ENCODE peak calls at places on chromosomes 16 and 17, in five cellular contexts. P, D, S, E and Z are unnamed samples.

GRCh38 chr16:48335961-48336360 is 49.3 kb downstream of the SIAH1 start:
- DNase-seq in P (peak), S (no peak), E (no peak), D (no peak), Z (peak)

GRCh38 chr16:11671271-11671670 is 3.0 kb downstream of the SNN start:
- DNase-seq in D (no peak), S (no peak), E (no peak), P (no peak), Z (no peak)

GRCh38 chr17:21171970-21172510 is 41.9 kb downstream of the TMEM11 start:
- DNase-seq in P (no peak), E (no peak), D (no peak), S (no peak), Z (no peak)

GRCh38 chr17:57356722-57357391 is 100.5 kb downstream of the MSI2 start:
- DNase-seq in E (peak), S (no peak), P (no peak), D (no peak), Z (no peak)

GRCh38 chr16:71460246-71460645 is 1.8 kb downstream of the ZNF23 start:
- DNase-seq in D (peak), E (no peak), S (no peak), P (peak), Z (peak)

GRCh38 chr17:78227455-78227916 is 3.9 kb upstream of the TMEM235 start:
- DNase-seq in D (no peak), S (no peak), P (no peak), E (no peak), Z (no peak)

GRCh38 chr17:77316191-77316641 is 175.4 kb downstream of the SEC14L1 start:
- DNase-seq in P (no peak), D (no peak), S (no peak), E (peak), Z (no peak)

GRCh38 chr17:38915639-38915995 is 9.8 kb upstream of the LASP1NB start:
- DNase-seq in P (no peak), S (no peak), D (no peak), E (no peak), Z (no peak)

GRCh38 chr17:67491009-67491677 is 114.1 kb downstream of the PITPNC1 start:
- DNase-seq in D (no peak), S (peak), P (peak), E (peak), Z (peak)

GRCh38 chr17:62017496-62017895 is 47.6 kb downstream of the MED13 start:
- DNase-seq in S (no peak), P (peak), D (no peak), E (no peak), Z (no peak)

GRCh38 chr17:427891-428290 is 75.3 kb upstream of the RPH3AL start:
- DNase-seq in S (no peak), D (no peak), E (no peak), P (no peak), Z (no peak)

GRCh38 chr16:13638218-13638617 is 281.7 kb upstream of the ERCC4 start:
- DNase-seq in D (no peak), P (no peak), S (no peak), E (no peak), Z (no peak)

DNA sequence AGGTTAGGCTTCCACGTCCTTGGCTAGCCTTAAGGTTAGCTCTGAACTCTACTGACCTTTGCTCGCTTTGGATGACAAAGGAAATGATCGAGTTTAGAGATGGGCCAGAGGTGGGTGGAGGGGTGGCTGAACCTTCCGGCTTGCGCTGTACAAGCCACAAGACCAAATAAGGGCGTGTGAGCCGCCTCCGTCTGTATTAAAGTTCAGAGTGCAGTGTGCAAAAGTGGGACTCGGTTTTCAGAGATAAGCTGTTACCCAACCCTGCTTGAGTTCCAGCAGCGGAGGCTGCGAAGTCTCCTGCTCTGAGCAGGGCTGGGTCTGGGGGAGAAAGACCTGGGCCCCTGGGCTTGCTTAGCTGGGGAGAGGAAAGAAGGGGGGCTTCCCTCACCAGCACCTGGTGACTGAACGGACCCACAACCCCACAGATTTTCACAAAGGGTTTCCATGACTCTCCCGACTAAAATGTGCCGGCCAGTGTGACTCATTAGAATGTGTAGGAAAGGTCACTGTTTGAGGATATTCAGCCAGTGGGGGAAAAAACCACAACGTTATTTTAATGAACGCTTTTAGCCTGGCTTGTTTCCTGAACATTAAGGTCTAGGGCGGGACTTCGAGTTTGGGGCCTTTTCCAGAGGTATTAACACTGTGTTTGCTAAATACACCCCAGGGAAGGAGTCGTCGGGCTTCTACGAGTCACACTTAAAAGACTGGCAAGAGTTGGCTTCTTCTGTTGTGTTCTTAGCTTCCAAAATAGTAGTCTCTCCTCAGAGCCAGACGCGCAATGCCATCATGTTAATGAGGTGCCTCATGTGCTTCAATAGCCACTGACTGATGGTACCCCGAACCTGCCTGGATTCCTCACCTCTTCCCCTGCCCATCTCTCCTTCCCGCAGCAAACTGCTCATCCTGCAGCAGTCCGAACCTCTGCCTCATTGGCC is 67.0 kb downstream of the CENPV start:
- DNase-seq in E (peak), D (peak), P (peak), S (peak), Z (peak)
- H3K4me3 ChIP-seq in E (no peak), D (peak), P (peak), S (no peak), Z (peak)

GRCh38 chr17:80942360-80943345 is 49.0 kb upstream of the CHMP6 start:
- DNase-seq in E (peak), P (peak), D (no peak), S (no peak), Z (peak)
- H3K4me3 ChIP-seq in E (no peak), P (no peak), D (no peak), S (no peak), Z (no peak)

DNA sequence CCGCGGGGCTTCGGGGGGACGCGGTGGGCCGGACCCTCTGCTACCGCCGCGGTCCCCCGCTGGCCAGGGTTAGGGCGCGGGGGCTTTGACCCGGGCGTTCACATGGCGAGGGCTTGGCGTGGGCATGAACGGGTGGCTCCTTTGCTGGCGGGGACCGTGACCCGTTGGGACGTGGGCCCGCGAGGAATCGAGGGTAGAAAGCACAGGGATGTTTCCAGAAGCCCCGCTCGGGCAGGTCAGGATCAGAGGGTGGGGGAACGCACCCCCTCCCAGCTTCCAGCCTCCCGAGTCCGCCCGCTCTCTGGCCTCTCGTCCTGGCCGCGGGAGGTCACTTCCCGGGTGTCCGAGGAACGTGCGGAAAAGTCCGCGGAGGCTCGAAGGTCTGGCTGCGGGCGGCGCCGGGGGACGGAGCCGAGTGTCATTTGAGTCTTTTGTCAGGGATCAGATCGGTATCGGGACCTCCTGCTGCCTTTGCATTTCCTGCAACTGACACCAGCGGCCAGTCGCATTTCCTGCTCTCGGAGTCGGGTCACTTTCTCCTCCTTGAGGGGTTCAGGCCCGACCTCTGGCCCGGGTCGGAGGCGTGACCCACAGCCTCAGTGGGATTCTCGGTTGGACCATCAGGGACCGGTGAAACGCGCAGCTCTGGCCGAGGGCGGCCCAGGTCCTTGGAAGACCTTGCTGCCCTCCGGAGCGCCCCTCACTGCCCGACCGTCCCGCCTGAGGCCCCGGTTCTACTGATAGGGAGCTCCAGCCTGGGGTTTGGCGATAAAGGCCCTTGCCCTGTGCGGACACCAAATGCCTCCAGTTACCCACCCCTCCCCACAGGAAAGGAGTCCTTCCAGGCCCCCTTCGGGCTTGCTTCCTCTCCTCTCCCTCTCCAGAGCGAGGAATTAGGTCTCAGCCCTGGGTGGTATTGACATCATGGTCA is 702 bp upstream of the WNT3 start:
- DNase-seq in D (no peak), P (no peak), E (no peak), S (no peak), Z (no peak)
- H3K4me3 ChIP-seq in D (no peak), P (no peak), E (no peak), S (peak), Z (peak)

GRCh38 chr17:8315740-8316217 is 5.7 kb downstream of the ARHGEF15 start:
- DNase-seq in D (no peak), E (no peak), P (no peak), S (no peak), Z (no peak)
- H3K4me3 ChIP-seq in D (no peak), E (no peak), P (no peak), S (no peak), Z (no peak)

GRCh38 chr16:30399435-30400186 is 4.4 kb downstream of the ZNF48 start:
- DNase-seq in D (peak), P (no peak), S (no peak), E (no peak), Z (no peak)
- H3K4me3 ChIP-seq in D (peak), P (peak), S (no peak), E (peak), Z (peak)

DNA sequence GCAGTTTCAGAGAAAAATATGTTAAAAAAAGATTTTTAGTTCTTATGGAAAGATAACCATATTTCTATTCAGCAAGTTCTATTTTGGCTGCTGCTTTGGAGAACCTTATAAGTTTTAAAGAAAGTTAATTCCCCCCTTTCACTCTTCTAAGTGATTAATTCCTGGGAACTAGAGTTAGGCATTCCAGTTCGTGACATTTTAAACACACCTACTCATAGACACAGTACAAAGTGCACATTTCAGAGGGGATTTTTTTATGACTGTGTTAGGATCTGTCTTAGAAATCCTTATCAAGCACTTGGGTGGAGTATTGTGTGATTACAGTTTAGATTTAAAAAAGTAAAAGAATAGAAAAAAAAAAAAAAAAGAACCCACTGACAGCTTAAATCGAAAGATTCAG is 3.5 kb upstream of the CDH11 start:
- DNase-seq in D (no peak), P (no peak), S (no peak), E (no peak), Z (no peak)
- H3K4me3 ChIP-seq in D (peak), P (no peak), S (no peak), E (no peak), Z (peak)

GRCh38 chr16:81796585-81797346 is 17.7 kb downstream of the PLCG2 start:
- DNase-seq in P (no peak), E (no peak), D (no peak), S (no peak), Z (no peak)

GRCh38 chr16:81796035-81796434 is 16.9 kb downstream of the PLCG2 start:
- DNase-seq in S (no peak), E (no peak), D (no peak), P (no peak), Z (no peak)

GRCh38 chr16:81799138-81799504 is 20.0 kb downstream of the PLCG2 start:
- DNase-seq in E (no peak), S (no peak), D (no peak), P (no peak), Z (no peak)

GRCh38 chr16:81797443-81797842 is 18.4 kb downstream of the PLCG2 start:
- DNase-seq in S (no peak), D (no peak), E (no peak), P (no peak), Z (no peak)

DNA sequence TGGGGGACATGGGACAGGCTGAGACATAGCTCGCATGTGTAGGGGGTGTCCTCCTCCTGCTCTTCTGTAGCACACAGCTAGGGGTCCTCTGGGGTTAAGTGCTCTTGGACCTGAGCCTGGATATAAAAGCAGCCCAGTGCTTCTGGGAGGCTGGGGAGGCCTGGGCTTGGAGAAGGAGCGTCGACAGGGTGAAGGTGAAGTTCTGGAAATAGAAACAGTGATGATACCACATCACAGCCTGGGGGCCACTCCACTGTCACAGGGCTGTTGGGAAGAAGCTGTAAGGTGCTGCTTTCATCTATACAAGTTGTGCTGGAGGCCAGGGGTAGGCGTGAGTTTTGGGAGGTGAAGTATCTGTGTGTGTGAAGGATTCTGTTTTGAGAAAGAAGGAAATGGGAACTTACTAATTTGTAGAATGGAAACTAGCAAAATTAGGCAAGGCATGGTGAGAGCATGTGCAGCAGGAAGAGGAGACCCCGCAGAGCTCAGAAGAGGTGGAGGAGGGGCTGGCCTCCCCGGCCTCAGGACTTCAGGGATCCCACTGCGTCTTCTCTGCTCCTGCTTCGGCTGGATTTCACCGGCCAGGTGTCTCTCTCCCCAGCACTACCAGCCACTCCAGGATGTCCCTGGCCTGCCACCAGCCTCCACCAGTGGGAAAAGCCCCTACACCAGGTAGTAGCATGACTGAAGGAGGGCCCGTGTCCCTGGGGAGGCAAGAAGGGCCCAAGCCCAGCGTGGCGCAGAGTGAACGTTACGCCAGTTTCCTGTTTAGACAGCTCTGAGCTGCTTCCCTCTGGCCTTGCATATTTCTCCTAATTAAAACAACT is 19.4 kb downstream of the PLCG2 start:
- DNase-seq in E (no peak), S (no peak), P (no peak), D (no peak), Z (no peak)
- H3K4me3 ChIP-seq in E (no peak), S (no peak), P (no peak), D (no peak), Z (no peak)

GRCh38 chr17:45675012-45675411 is 109.1 kb upstream of the CRHR1 start:
- DNase-seq in E (peak), P (no peak), S (no peak), D (no peak), Z (no peak)

GRCh38 chr17:45672792-45673191 is 111.3 kb upstream of the CRHR1 start:
- DNase-seq in P (no peak), D (no peak), E (no peak), S (no peak), Z (no peak)

GRCh38 chr17:45677770-45678169 is 106.3 kb upstream of the CRHR1 start:
- DNase-seq in E (no peak), P (no peak), D (peak), S (no peak), Z (no peak)

GRCh38 chr17:45676695-45677094 is 107.4 kb upstream of the CRHR1 start:
- DNase-seq in D (no peak), P (no peak), S (no peak), E (no peak), Z (no peak)

GRCh38 chr17:45675892-45676291 is 108.2 kb upstream of the CRHR1 start:
- DNase-seq in E (no peak), S (no peak), P (no peak), D (no peak), Z (no peak)
- H3K4me3 ChIP-seq in E (no peak), S (no peak), P (no peak), D (no peak), Z (no peak)

DNA sequence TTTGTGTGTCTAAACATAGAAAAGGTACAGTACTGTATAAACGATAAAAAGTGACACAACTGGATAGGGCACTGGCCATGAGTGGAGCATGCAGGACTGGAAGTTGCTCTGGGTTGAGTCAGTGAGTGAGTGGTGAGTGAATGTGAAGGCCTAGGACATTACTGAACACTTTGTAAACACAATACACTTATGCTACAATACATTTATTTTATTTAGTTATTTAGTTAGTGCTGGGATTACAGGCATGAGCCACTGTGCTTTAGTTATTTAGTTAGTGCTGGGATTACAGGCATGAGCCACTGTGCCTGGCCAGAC is 4.6 kb downstream of the CFAP20 start:
- DNase-seq in E (peak), P (no peak), D (peak), S (no peak), Z (no peak)
- H3K4me3 ChIP-seq in E (no peak), P (no peak), D (no peak), S (no peak), Z (no peak)

GRCh38 chr17:7573324-7574080 is 5.9 kb upstream of the CD68 start:
- DNase-seq in D (peak), S (peak), P (peak), E (peak), Z (peak)

GRCh38 chr17:7575959-7576358 is 3.5 kb upstream of the CD68 start:
- DNase-seq in D (no peak), P (no peak), E (no peak), S (no peak), Z (no peak)

GRCh38 chr17:7574176-7574953 is 5.1 kb upstream of the CD68 start:
- DNase-seq in S (no peak), P (no peak), D (no peak), E (no peak), Z (no peak)

GRCh38 chr17:7576432-7576937 is 3.0 kb upstream of the CD68 start:
- DNase-seq in D (no peak), E (no peak), S (no peak), P (no peak), Z (no peak)

GRCh38 chr17:7575481-7575883 is 4.0 kb upstream of the CD68 start:
- DNase-seq in E (no peak), S (no peak), D (no peak), P (no peak), Z (no peak)
- H3K4me3 ChIP-seq in E (no peak), S (peak), D (peak), P (peak), Z (peak)